ENCODE peak calls at places on chromosome 19, in eight cellular contexts. M is mucosa of gallbladder; Q is stimulated activated CD4-positive, alpha-beta T cell treated with anti-CD3 and anti-CD28 coated beads, Interleukin-15, amount 100 ng/mL, for 1 hour; R is AG09319; E is activated CD4-positive, alpha-beta T cell treated with anti-CD3 and anti-CD28 coated beads, Interleukin-2, amount 10 ng/mL, durations not matched to agents 7 days and 5 days; O is A549; G is T1000; K is aorta. T is an unnamed sample.

GRCh38 chr19:18649371-18650047 is 12.7 kb downstream of the KLHL26 start:
- DNase-seq in M (peak; percentile 33), K (peak; percentile 86), G (no peak), R (no peak), E (no peak), O (no peak), Q (no peak), T (no peak)

GRCh38 chr19:33251076-33251475 is 25.4 kb upstream of the SLC7A10 start:
- DNase-seq in K (no peak), M (no peak), Q (no peak), G (no peak), E (no peak), O (no peak), R (no peak), T (no peak)

GRCh38 chr19:4229179-4229931 is at the start of gene EBI3:
- DNase-seq in G (peak; percentile 50), O (no peak), M (no peak), E (no peak), Q (no peak), R (no peak), K (no peak), T (no peak)

GRCh38 chr19:2043864-2044708 is 7.0 kb downstream of the MKNK2 start:
- DNase-seq in E (no peak), Q (no peak), K (no peak), R (no peak), G (no peak), M (no peak), O (no peak), T (no peak)

GRCh38 chr19:3508771-3509535 is 2.8 kb downstream of the FZR1 start:
- DNase-seq in O (no peak), Q (no peak), G (no peak), M (no peak), K (no peak), R (no peak), E (no peak), T (no peak)

GRCh38 chr19:36436531-36436930 is 18.1 kb upstream of the ZFP82 start:
- DNase-seq in M (no peak), E (no peak), G (no peak), Q (no peak), R (no peak), O (no peak), K (no peak), T (no peak)

GRCh38 chr19:47542030-47542475 is 27.2 kb upstream of the NAPA start:
- DNase-seq in M (peak; percentile 54), E (no peak), R (no peak), O (no peak), K (no peak), Q (no peak), G (no peak), T (no peak)

GRCh38 chr19:4233282-4233853 is 4.0 kb downstream of the EBI3 start:
- DNase-seq in R (no peak), E (peak; percentile 75), G (no peak), K (peak; percentile 81), M (peak; percentile 22), O (no peak), Q (peak; percentile 35), T (peak; percentile 33)

GRCh38 chr19:36136975-36137686 is 2.7 kb upstream of the CAPNS1 start:
- DNase-seq in Q (no peak), M (peak; percentile 88), R (no peak), E (no peak), K (peak; percentile 83), O (peak; percentile 96), G (peak; percentile 70), T (no peak)

GRCh38 chr19:6023085-6023682 is 45.2 kb upstream of the RANBP3 start:
- DNase-seq in M (no peak), R (no peak), G (no peak), K (peak; percentile 75), O (no peak), Q (no peak), E (no peak), T (no peak)

GRCh38 chr19:39745645-39746044 is 7.8 kb upstream of the CLC start:
- DNase-seq in E (no peak), M (no peak), R (no peak), G (no peak), Q (no peak), K (no peak), O (no peak), T (no peak)

GRCh38 chr19:53057904-53058579 is 13.5 kb downstream of the ERVV-2 start:
- DNase-seq in K (no peak), O (no peak), R (no peak), G (peak; percentile 2), Q (no peak), E (peak; percentile 22), M (peak; percentile 38), T (no peak)

GRCh38 chr19:5126498-5127223 is 157.7 kb downstream of the KDM4B start:
- DNase-seq in M (no peak), G (no peak), K (no peak), E (no peak), Q (no peak), R (no peak), O (no peak), T (no peak)

GRCh38 chr19:50563597-50563996 is 4.6 kb downstream of the LRRC4B start:
- DNase-seq in K (no peak), M (no peak), E (no peak), Q (no peak), O (no peak), R (no peak), G (no peak), T (no peak)

GRCh38 chr19:1046836-1047695 is 7.2 kb downstream of the ABCA7 start:
- DNase-seq in R (no peak), O (no peak), E (no peak), M (no peak), K (no peak), G (no peak), Q (no peak), T (peak; percentile 27)

GRCh38 chr19:16125738-16126495 is 14.2 kb downstream of the RAB8A start:
- DNase-seq in E (no peak), O (no peak), R (no peak), M (no peak), G (no peak), Q (no peak), K (no peak), T (no peak)

GRCh38 chr19:19385900-19386339 is 19.6 kb upstream of the GATAD2A start:
- DNase-seq in M (peak; percentile 35), Q (peak; percentile 32), E (peak; percentile 59), G (no peak), O (no peak), R (no peak), K (peak; percentile 85), T (no peak)

GRCh38 chr19:30851646-30852045 is 479.5 kb downstream of the ZNF536 start:
- DNase-seq in O (no peak), E (no peak), R (no peak), K (no peak), G (no peak), Q (no peak), M (no peak), T (no peak)

GRCh38 chr19:46716672-46717033 is 261 bp downstream of the PRKD2 start:
- DNase-seq in G (no peak), Q (no peak), K (no peak), E (no peak), M (no peak), R (no peak), O (peak; percentile 47), T (no peak)

GRCh38 chr19:29526730-29527499 is 1.1 kb downstream of the VSTM2B start:
- DNase-seq in K (peak; percentile 73), E (no peak), R (no peak), M (no peak), G (no peak), O (no peak), Q (no peak), T (no peak)

T was measured in central memory CD4-positive, alpha-beta T cell.